ENCODE peak calls at places on chromosomes 2 and 18, in four cellular contexts. One of them, this sample, is unnamed.

GRCh38 chr2:174970092-174970491 is 35.1 kb downstream of the CHN1 start:
- DNase-seq in HFFc6: peak; percentile 13
- DNase-seq in foreskin fibroblast: peak; percentile 20
- DNase-seq in GM12864: no peak
- DNase-seq in this sample: no peak

GRCh38 chr18:13629841-13630747 is 96.3 kb downstream of the FAM210A start:
- DNase-seq in GM12864: no peak
- DNase-seq in foreskin fibroblast: peak; percentile 80
- DNase-seq in HFFc6: peak; percentile 48
- DNase-seq in this sample: no peak

GRCh38 chr2:68987051-68987503 is 12.6 kb downstream of the GKN1 start:
- DNase-seq in GM12864: no peak
- DNase-seq in HFFc6: no peak
- DNase-seq in foreskin fibroblast: no peak
- DNase-seq in this sample: no peak

GRCh38 chr18:75128911-75129716 is 79.8 kb downstream of the PTGR3 start:
- DNase-seq in HFFc6: no peak
- DNase-seq in foreskin fibroblast: no peak
- DNase-seq in GM12864: no peak
- DNase-seq in this sample: peak; percentile 77

GRCh38 chr2:10668402-10669012 is 21.3 kb downstream of the NOL10 start:
- DNase-seq in HFFc6: peak; percentile 52
- DNase-seq in GM12864: peak; percentile 46
- DNase-seq in foreskin fibroblast: peak; percentile 81
- DNase-seq in this sample: no peak

GRCh38 chr18:75143851-75144250 is 65.1 kb downstream of the PTGR3 start:
- DNase-seq in HFFc6: no peak
- DNase-seq in foreskin fibroblast: no peak
- DNase-seq in GM12864: no peak
- DNase-seq in this sample: peak; percentile 56

GRCh38 chr18:24764766-24765165 is 304.3 kb downstream of the HRH4 start:
- DNase-seq in GM12864: no peak
- DNase-seq in foreskin fibroblast: no peak
- DNase-seq in HFFc6: no peak
- DNase-seq in this sample: no peak

GRCh38 chr2:162118166-162119031 is 33.6 kb downstream of the GCG start:
- DNase-seq in GM12864: no peak
- DNase-seq in foreskin fibroblast: peak; percentile 93
- DNase-seq in HFFc6: peak; percentile 87
- DNase-seq in this sample: no peak

GRCh38 chr2:66030553-66030952 is 404.4 kb upstream of the MEIS1 start:
- DNase-seq in HFFc6: no peak
- DNase-seq in foreskin fibroblast: peak; percentile 1
- DNase-seq in GM12864: no peak
- DNase-seq in this sample: no peak

GRCh38 chr2:47891369-47892337 is 14.6 kb downstream of the FBXO11 start:
- DNase-seq in HFFc6: no peak
- DNase-seq in GM12864: no peak
- DNase-seq in foreskin fibroblast: peak; percentile 38
- DNase-seq in this sample: no peak

GRCh38 chr2:62806231-62806630 is 100.7 kb downstream of the EHBP1 start:
- DNase-seq in GM12864: no peak
- DNase-seq in foreskin fibroblast: no peak
- DNase-seq in HFFc6: no peak
- DNase-seq in this sample: no peak

GRCh38 chr18:63686871-63687270 is 15.9 kb upstream of the SERPINB11 start:
- DNase-seq in foreskin fibroblast: peak; percentile 27
- DNase-seq in HFFc6: no peak
- DNase-seq in GM12864: no peak
- DNase-seq in this sample: no peak

GRCh38 chr2:120831891-120832290 is 96.2 kb downstream of the GLI2 start:
- DNase-seq in HFFc6: no peak
- DNase-seq in foreskin fibroblast: no peak
- DNase-seq in GM12864: no peak
- DNase-seq in this sample: no peak

GRCh38 chr2:163800889-163801498 is 65.2 kb upstream of the FIGN start:
- DNase-seq in foreskin fibroblast: no peak
- DNase-seq in HFFc6: peak; percentile 54
- DNase-seq in GM12864: no peak
- DNase-seq in this sample: no peak

GRCh38 chr18:78738076-78738690 is 241.4 kb upstream of the SALL3 start:
- DNase-seq in HFFc6: no peak
- DNase-seq in GM12864: no peak
- DNase-seq in foreskin fibroblast: no peak
- DNase-seq in this sample: no peak

GRCh38 chr2:180143633-180144032 is 136.5 kb upstream of the CWC22 start:
- DNase-seq in foreskin fibroblast: no peak
- DNase-seq in HFFc6: no peak
- DNase-seq in GM12864: no peak
- DNase-seq in this sample: no peak

GRCh38 chr2:132037527-132038178 is 124.1 kb downstream of the ANKRD30BL start:
- DNase-seq in HFFc6: no peak
- DNase-seq in foreskin fibroblast: peak; percentile 11
- DNase-seq in GM12864: no peak
- DNase-seq in this sample: no peak

GRCh38 chr18:51082571-51083264 is 52.7 kb downstream of the SMAD4 start:
- DNase-seq in HFFc6: no peak
- DNase-seq in GM12864: no peak
- DNase-seq in foreskin fibroblast: no peak
- DNase-seq in this sample: no peak

GRCh38 chr2:113169002-113169530 is 4.7 kb upstream of the PSD4 start:
- DNase-seq in foreskin fibroblast: no peak
- DNase-seq in HFFc6: no peak
- DNase-seq in GM12864: no peak
- DNase-seq in this sample: no peak

GRCh38 chr2:193837368-193837767 is 1642.6 kb upstream of the TMEFF2 start:
- DNase-seq in GM12864: no peak
- DNase-seq in HFFc6: no peak
- DNase-seq in foreskin fibroblast: peak; percentile 46
- DNase-seq in this sample: no peak

GRCh38 chr2:23760746-23761145 is 166.2 kb downstream of the ATAD2B start:
- DNase-seq in HFFc6: peak; percentile 55
- DNase-seq in GM12864: no peak
- DNase-seq in foreskin fibroblast: peak; percentile 68
- DNase-seq in this sample: no peak

GRCh38 chr2:41928593-41928992 is 119.2 kb upstream of the PKDCC start:
- DNase-seq in GM12864: no peak
- DNase-seq in HFFc6: peak; percentile 61
- DNase-seq in foreskin fibroblast: peak; percentile 88
- DNase-seq in this sample: no peak

GRCh38 chr2:40243581-40243980 is 208.3 kb downstream of the SLC8A1 start:
- DNase-seq in GM12864: no peak
- DNase-seq in foreskin fibroblast: peak; percentile 73
- DNase-seq in HFFc6: peak; percentile 72
- DNase-seq in this sample: no peak

DNA sequence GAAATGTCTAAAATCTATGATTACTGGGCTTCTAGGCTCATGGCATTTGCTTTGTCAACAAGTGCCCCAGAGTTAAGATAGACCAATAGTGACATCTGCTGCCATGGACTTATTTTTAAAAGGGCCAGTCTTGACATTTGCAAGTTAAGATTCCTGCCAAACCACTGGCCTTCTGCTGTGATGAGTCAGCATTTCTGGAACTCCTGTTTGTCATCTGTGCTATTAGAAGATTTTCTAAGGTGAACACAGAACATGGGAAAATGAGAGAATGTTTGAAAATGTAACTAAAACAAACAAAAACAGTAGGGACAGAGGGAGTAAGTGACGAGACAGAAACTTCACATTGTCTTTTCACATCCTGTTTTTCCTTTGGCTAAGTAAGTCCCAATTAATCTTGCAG is 93.7 kb upstream of the WDR75 start:
- DNase-seq in HFFc6: peak; percentile 94
- DNase-seq in foreskin fibroblast: peak; percentile 93
- DNase-seq in GM12864: peak; percentile 19
- DNase-seq in this sample: no peak
- TF ChIP-seq CTCF in HFFc6: peak; percentile 64
- TF ChIP-seq CTCF in foreskin fibroblast: peak; percentile 26
- TF ChIP-seq CTCF in GM12864: no peak
- TF ChIP-seq CTCF in this sample: peak; percentile 73

GRCh38 chr2:238914648-238915015 is 66.7 kb downstream of the TWIST2 start:
- DNase-seq in GM12864: no peak
- DNase-seq in HFFc6: peak; percentile 80
- DNase-seq in foreskin fibroblast: peak; percentile 90
- DNase-seq in this sample: no peak

GRCh38 chr2:238913931-238914647 is 66.2 kb downstream of the TWIST2 start:
- DNase-seq in GM12864: no peak
- DNase-seq in foreskin fibroblast: peak; percentile 46
- DNase-seq in HFFc6: no peak
- DNase-seq in this sample: no peak

GRCh38 chr2:238911376-238912227 is 63.7 kb downstream of the TWIST2 start:
- DNase-seq in HFFc6: no peak
- DNase-seq in GM12864: no peak
- DNase-seq in foreskin fibroblast: peak; percentile 54
- DNase-seq in this sample: no peak

GRCh38 chr2:238912228-238912915 is 64.5 kb downstream of the TWIST2 start:
- DNase-seq in foreskin fibroblast: peak; percentile 44
- DNase-seq in GM12864: no peak
- DNase-seq in HFFc6: no peak
- DNase-seq in this sample: no peak

GRCh38 chr2:238912916-238913875 is 65.3 kb downstream of the TWIST2 start:
- DNase-seq in foreskin fibroblast: peak; percentile 57
- DNase-seq in GM12864: no peak
- DNase-seq in HFFc6: no peak
- DNase-seq in this sample: no peak
- TF ChIP-seq CTCF in foreskin fibroblast: no peak
- TF ChIP-seq CTCF in GM12864: no peak
- TF ChIP-seq CTCF in HFFc6: no peak
- TF ChIP-seq CTCF in this sample: no peak

GRCh38 chr2:199862779-199863178 is 11.8 kb upstream of the FTCDNL1 start:
- DNase-seq in HFFc6: no peak
- DNase-seq in foreskin fibroblast: peak; percentile 3
- DNase-seq in GM12864: no peak
- DNase-seq in this sample: no peak
- TF ChIP-seq CTCF in HFFc6: no peak
- TF ChIP-seq CTCF in foreskin fibroblast: no peak
- TF ChIP-seq CTCF in GM12864: no peak
- TF ChIP-seq CTCF in this sample: no peak

GRCh38 chr2:118312963-118313756 is 224.9 kb downstream of the INSIG2 start:
- DNase-seq in foreskin fibroblast: peak; percentile 59
- DNase-seq in HFFc6: no peak
- DNase-seq in GM12864: no peak
- DNase-seq in this sample: no peak
- TF ChIP-seq CTCF in foreskin fibroblast: no peak
- TF ChIP-seq CTCF in HFFc6: no peak
- TF ChIP-seq CTCF in GM12864: no peak
- TF ChIP-seq CTCF in this sample: no peak

GRCh38 chr2:240967681-240968621 is 30.5 kb upstream of the SNED1 start:
- DNase-seq in foreskin fibroblast: no peak
- DNase-seq in GM12864: no peak
- DNase-seq in HFFc6: no peak
- DNase-seq in this sample: no peak
- TF ChIP-seq CTCF in foreskin fibroblast: no peak
- TF ChIP-seq CTCF in GM12864: no peak
- TF ChIP-seq CTCF in HFFc6: no peak
- TF ChIP-seq CTCF in this sample: no peak

GRCh38 chr2:127546797-127547196 is 11.3 kb downstream of the MYO7B start:
- DNase-seq in HFFc6: no peak
- DNase-seq in foreskin fibroblast: no peak
- DNase-seq in GM12864: no peak
- DNase-seq in this sample: no peak

GRCh38 chr2:127545189-127545588 is 9.7 kb downstream of the MYO7B start:
- DNase-seq in GM12864: no peak
- DNase-seq in foreskin fibroblast: no peak
- DNase-seq in HFFc6: no peak
- DNase-seq in this sample: peak; percentile 70

GRCh38 chr2:127537644-127538043 is 2.2 kb downstream of the MYO7B start:
- DNase-seq in GM12864: no peak
- DNase-seq in foreskin fibroblast: no peak
- DNase-seq in HFFc6: no peak
- DNase-seq in this sample: peak; percentile 66

GRCh38 chr2:127545796-127546195 is 10.3 kb downstream of the MYO7B start:
- DNase-seq in HFFc6: no peak
- DNase-seq in GM12864: no peak
- DNase-seq in foreskin fibroblast: no peak
- DNase-seq in this sample: no peak

GRCh38 chr2:127541849-127542630 is 6.6 kb downstream of the MYO7B start:
- DNase-seq in foreskin fibroblast: no peak
- DNase-seq in GM12864: no peak
- DNase-seq in HFFc6: no peak
- DNase-seq in this sample: peak; percentile 64
- TF ChIP-seq CTCF in foreskin fibroblast: no peak
- TF ChIP-seq CTCF in GM12864: no peak
- TF ChIP-seq CTCF in HFFc6: no peak
- TF ChIP-seq CTCF in this sample: no peak

DNA sequence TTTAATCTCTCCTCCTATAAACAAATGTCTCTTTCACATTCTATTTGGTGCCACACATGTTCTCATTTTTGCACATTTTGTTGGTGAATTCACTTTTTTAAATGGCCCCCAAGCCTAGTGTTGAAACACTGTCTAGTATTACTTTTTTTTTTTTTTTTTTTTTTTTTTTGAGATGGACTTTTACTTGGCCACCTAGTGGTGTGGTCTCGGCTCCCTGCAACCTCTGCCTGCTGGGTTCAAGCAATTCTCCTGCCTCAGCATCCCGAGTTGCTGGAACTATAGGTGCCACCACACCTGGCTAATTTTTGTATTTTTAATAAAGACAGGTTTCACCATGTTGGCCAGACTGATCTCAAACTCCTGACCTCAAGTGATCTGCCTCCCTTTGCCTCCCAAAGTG is 273.8 kb upstream of the SLC14A2 start:
- DNase-seq in HFFc6: no peak
- DNase-seq in foreskin fibroblast: no peak
- DNase-seq in GM12864: no peak
- DNase-seq in this sample: no peak
- TF ChIP-seq CTCF in HFFc6: peak; percentile 54
- TF ChIP-seq CTCF in foreskin fibroblast: peak; percentile 15
- TF ChIP-seq CTCF in GM12864: peak; percentile 14
- TF ChIP-seq CTCF in this sample: peak; percentile 16

DNA sequence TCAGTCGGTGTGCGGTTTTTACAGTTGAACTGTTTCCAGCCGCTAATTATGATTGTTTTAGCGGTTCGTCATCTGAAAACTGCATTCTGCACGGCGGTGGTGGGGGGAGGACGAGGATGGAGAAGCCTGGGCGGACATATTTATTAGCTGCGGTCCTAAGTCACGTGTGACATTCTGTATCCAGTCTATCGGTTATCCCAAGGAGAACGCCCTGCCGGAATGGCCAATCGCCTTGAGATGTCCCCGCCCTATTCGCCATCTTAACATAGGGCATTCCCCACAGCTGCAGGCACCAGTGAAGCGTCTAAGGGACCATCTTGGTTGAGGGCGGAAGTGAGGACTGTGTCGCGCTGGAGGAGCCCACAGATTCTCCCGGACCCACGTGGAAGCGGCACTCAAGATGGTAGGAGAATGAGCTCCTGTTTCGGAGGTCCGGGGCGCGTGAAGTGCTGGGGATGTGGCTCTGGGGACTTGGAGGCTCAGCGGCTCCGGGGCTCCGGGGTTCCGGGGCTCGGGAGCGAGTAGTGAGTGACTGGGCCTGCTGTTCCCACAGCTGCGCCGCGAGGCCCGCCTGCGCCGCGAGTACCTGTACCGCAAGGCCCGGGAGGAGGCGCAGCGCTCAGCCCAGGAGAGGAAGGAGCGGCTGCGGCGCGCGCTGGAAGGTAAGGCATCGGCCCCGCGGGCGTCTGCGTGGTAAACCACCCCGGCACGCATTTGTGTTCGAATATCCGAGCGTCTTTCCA is at the start of gene IMP4:
- DNase-seq in HFFc6: peak; percentile 100
- DNase-seq in foreskin fibroblast: peak; percentile 100
- DNase-seq in GM12864: peak; percentile 99
- DNase-seq in this sample: peak; percentile 98
- TF ChIP-seq CTCF in HFFc6: peak; percentile 67
- TF ChIP-seq CTCF in foreskin fibroblast: peak; percentile 37
- TF ChIP-seq CTCF in GM12864: no peak
- TF ChIP-seq CTCF in this sample: peak; percentile 43

GRCh38 chr18:6683112-6683876 is 46.2 kb upstream of the ARHGAP28 start:
- DNase-seq in GM12864: no peak
- DNase-seq in foreskin fibroblast: no peak
- DNase-seq in HFFc6: no peak
- DNase-seq in this sample: no peak
- TF ChIP-seq CTCF in GM12864: no peak
- TF ChIP-seq CTCF in foreskin fibroblast: no peak
- TF ChIP-seq CTCF in HFFc6: no peak
- TF ChIP-seq CTCF in this sample: no peak

This sample was measured in osteocyte.